ENCODE peak calls at places on chromosome 6, in nine cellular contexts. A, K, R, Y, B, I, C, L and E are unnamed samples.

GRCh38 chr6:73665686-73666319 is 12.0 kb upstream of the SLC17A5 start:
- DNase-seq in A (no peak), K (no peak), R (no peak), Y (no peak), B (no peak), I (no peak), C (no peak), L (no peak), E (no peak)

GRCh38 chr6:22656696-22657340 is 87.5 kb downstream of the HDGFL1 start:
- DNase-seq in A (no peak), K (no peak), R (no peak), Y (no peak), B (no peak), I (no peak), C (no peak), L (no peak), E (no peak)

GRCh38 chr6:23145801-23146200 is 576.4 kb downstream of the HDGFL1 start:
- DNase-seq in A (no peak), K (no peak), R (no peak), Y (peak; percentile 57), B (no peak), I (no peak), C (no peak), L (no peak), E (no peak)

GRCh38 chr6:133551847-133552331 is 310.7 kb downstream of the EYA4 start:
- DNase-seq in A (peak; percentile 16), K (no peak), R (no peak), Y (no peak), B (no peak), I (peak; percentile 9), C (no peak), L (no peak), E (no peak)

GRCh38 chr6:393391-394221 is 2.1 kb downstream of the IRF4 start:
- DNase-seq in A (no peak), K (peak; percentile 42), R (no peak), Y (no peak), B (no peak), I (no peak), C (no peak), L (no peak), E (no peak)

GRCh38 chr6:26537160-26537845 is 863 bp upstream of the HMGN4 start:
- DNase-seq in A (no peak), K (peak; percentile 91), R (peak; percentile 92), Y (peak; percentile 93), B (peak; percentile 92), I (peak; percentile 95), C (peak; percentile 37), L (peak; percentile 82), E (peak; percentile 92)

GRCh38 chr6:14817068-14817467 is 428.8 kb upstream of the JARID2 start:
- DNase-seq in A (no peak), K (no peak), R (no peak), Y (no peak), B (no peak), I (no peak), C (no peak), L (no peak), E (no peak)

GRCh38 chr6:45630314-45630713 is 252.6 kb upstream of the SUPT3H start:
- DNase-seq in A (no peak), K (no peak), R (no peak), Y (no peak), B (no peak), I (no peak), C (no peak), L (no peak), E (no peak)

GRCh38 chr6:42043787-42044475 is 6.4 kb upstream of the TAF8 start:
- DNase-seq in A (peak; percentile 81), K (peak; percentile 90), R (peak; percentile 83), Y (peak; percentile 80), B (peak; percentile 77), I (peak; percentile 87), C (no peak), L (peak; percentile 88), E (peak; percentile 94)

GRCh38 chr6:160430741-160431140 is 82.6 kb downstream of the SLC22A3 start:
- DNase-seq in A (no peak), K (no peak), R (no peak), Y (no peak), B (no peak), I (peak; percentile 62), C (no peak), L (no peak), E (no peak)

GRCh38 chr6:5950448-5950847 is 56.3 kb downstream of the NRN1 start:
- DNase-seq in A (no peak), K (peak; percentile 44), R (no peak), Y (peak; percentile 10), B (no peak), I (peak; percentile 9), C (no peak), L (no peak), E (no peak)

GRCh38 chr6:87730310-87730709 is 28.3 kb upstream of the AKIRIN2 start:
- DNase-seq in A (no peak), K (no peak), R (peak; percentile 12), Y (no peak), B (no peak), I (peak; percentile 90), C (no peak), L (no peak), E (no peak)

GRCh38 chr6:42889815-42890214 is 10.4 kb downstream of the RPL7L1 start:
- DNase-seq in A (no peak), K (peak; percentile 23), R (no peak), Y (no peak), B (no peak), I (no peak), C (no peak), L (no peak), E (no peak)

GRCh38 chr6:139597781-139598368 is 223.4 kb upstream of the CITED2 start:
- DNase-seq in A (peak; percentile 17), K (no peak), R (peak; percentile 84), Y (no peak), B (no peak), I (peak; percentile 83), C (no peak), L (no peak), E (no peak)

DNA sequence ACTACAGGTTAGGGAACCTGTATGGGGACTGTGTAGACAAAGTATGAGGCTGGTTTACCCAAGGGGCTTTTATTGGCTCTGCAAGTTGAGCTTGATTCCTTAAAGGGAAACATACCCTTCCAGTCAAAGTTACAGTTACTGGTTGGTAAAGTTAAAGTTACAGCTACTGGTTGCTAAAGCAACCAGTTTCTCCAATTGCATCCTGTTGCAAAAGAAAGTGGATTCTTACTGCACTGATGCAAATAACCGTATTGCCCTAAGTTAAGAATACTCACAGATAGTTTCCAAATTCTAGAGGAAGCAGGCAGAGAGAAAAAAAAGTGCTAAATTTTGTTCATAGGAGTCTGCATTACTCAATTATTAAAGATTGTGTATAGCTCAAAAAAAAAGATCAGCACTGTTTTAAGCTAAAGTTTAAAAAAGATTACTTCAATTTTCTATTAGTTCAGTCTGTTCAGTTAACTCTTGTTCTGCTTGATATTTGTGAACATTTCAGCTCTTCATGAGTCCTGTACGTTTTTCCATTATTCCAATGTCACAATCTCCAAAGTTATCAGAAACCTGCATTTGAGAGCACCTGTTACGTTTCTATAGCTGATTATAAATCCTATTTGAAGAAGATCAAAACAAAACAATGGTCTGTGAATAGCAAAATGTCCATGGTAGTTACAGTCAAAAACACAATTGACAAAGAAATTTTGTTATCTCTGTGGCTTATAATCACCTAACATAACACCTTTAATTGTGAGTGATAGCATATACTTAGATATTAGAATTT is 8.6 kb upstream of the IL22RA2 start:
- DNase-seq in A (no peak), K (peak; percentile 28), R (no peak), Y (no peak), B (no peak), I (no peak), C (no peak), L (no peak), E (no peak)
- H3K9me3 ChIP-seq in A (peaks cover 11% of the 10 kb centered on the region), K (peaks cover 41% of the 10 kb centered on the region), R (no peaks in the 10 kb centered on the region), Y (no peaks in the 10 kb centered on the region), B (peaks cover 13% of the 10 kb centered on the region), I (peaks cover 3% of the 10 kb centered on the region), C (peaks cover 59% of the 10 kb centered on the region), L (peaks cover 7% of the 10 kb centered on the region), E (no peaks in the 10 kb centered on the region)

GRCh38 chr6:40753939-40754448 is 166.8 kb upstream of the LRFN2 start:
- DNase-seq in A (no peak), K (no peak), R (no peak), Y (no peak), B (no peak), I (no peak), C (no peak), L (no peak), E (no peak)
- H3K4me3 ChIP-seq in A (no peak overlapping the region), K (no peak overlapping the region), R (no peak overlapping the region), Y (no peak overlapping the region), B (no peak overlapping the region), I (no peak overlapping the region), C (no peak overlapping the region), L (no peak overlapping the region), E (no peak overlapping the region)

GRCh38 chr6:149331871-149332270 is 14.4 kb downstream of the TAB2 start:
- DNase-seq in A (no peak), K (no peak), R (no peak), Y (no peak), B (no peak), I (no peak), C (no peak), L (no peak), E (no peak)
- H3K4me1 ChIP-seq in A (peaks cover 74% of the 10 kb centered on the region), K (peaks cover 3% of the 10 kb centered on the region), R (peaks cover 66% of the 10 kb centered on the region), Y (peaks cover 69% of the 10 kb centered on the region), B (no peaks in the 10 kb centered on the region), I (peaks cover 83% of the 10 kb centered on the region), C (peaks cover 81% of the 10 kb centered on the region), L (peaks cover 92% of the 10 kb centered on the region), E (peaks cover 71% of the 10 kb centered on the region)

DNA sequence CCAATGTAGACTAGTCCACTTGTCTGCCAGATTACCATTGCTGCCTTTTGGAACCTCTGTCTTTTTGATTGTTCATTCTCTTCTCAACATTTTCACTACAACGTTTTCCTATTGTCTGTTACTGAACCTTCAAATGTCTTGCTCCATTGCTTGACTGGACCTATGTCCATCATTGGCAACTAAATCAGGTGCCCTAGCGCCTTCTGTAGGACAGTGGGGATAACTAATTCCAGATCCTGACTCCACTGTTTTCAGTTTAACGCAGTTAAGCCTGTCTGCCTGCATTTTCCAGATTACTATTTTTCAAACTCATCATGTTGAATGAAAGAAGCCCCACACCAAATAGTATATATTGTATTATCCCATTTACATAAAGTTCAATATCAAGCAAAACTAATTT is 433.6 kb downstream of the RNF144B start:
- DNase-seq in A (no peak), K (no peak), R (no peak), Y (no peak), B (no peak), I (no peak), C (no peak), L (no peak), E (no peak)
- H3K9me3 ChIP-seq in A (peaks cover 8% of the 10 kb centered on the region), K (peaks cover 15% of the 10 kb centered on the region), R (no peaks in the 10 kb centered on the region), Y (peaks cover 3% of the 10 kb centered on the region), B (peaks cover 18% of the 10 kb centered on the region), I (no peaks in the 10 kb centered on the region), C (peaks cover 27% of the 10 kb centered on the region), L (no peaks in the 10 kb centered on the region), E (no peaks in the 10 kb centered on the region)